ENCODE peak calls at places on chromosomes 5 and 9, in five cellular contexts. I, G, M, X and T are unnamed samples.

GRCh38 chr5:143870871-143871632 is 59.1 kb downstream of the HMHB1 start:
- DNase-seq in G (no peak), I (no peak), M (peak), X (no peak), T (peak)

GRCh38 chr9:34684816-34685215 is 6.3 kb downstream of the CCL19 start:
- DNase-seq in I (no peak), G (no peak), M (no peak), X (no peak), T (no peak)

GRCh38 chr5:44183312-44183711 is 205.9 kb downstream of the FGF10 start:
- DNase-seq in M (no peak), G (no peak), I (no peak), X (no peak), T (no peak)

GRCh38 chr5:7539571-7539970 is 143.6 kb downstream of the ADCY2 start:
- DNase-seq in M (no peak), X (no peak), G (no peak), I (no peak), T (no peak)

GRCh38 chr5:181259283-181259682 is 1.7 kb downstream of the TRIM52 start:
- DNase-seq in M (peak), G (no peak), X (no peak), I (no peak), T (no peak)

GRCh38 chr5:178624626-178625546 is 2.0 kb downstream of the CLK4 start:
- DNase-seq in M (peak), G (no peak), I (no peak), X (peak), T (no peak)

GRCh38 chr9:91571036-91571435 is 147.4 kb upstream of the NFIL3 start:
- DNase-seq in M (no peak), I (no peak), X (peak), G (no peak), T (no peak)

GRCh38 chr5:96614110-96614691 is 48.0 kb upstream of the CAST start:
- DNase-seq in I (peak), M (peak), X (peak), G (no peak), T (peak)

GRCh38 chr5:91307023-91307422 is 76.1 kb downstream of the ARRDC3 start:
- DNase-seq in X (peak), G (no peak), I (no peak), M (no peak), T (peak)

GRCh38 chr9:2216591-2216990 is 201.4 kb downstream of the SMARCA2 start:
- DNase-seq in G (no peak), M (peak), X (peak), I (no peak), T (peak)

GRCh38 chr5:151063136-151063544 is 17.7 kb downstream of the TNIP1 start:
- DNase-seq in X (peak), G (no peak), M (peak), I (no peak), T (peak)

GRCh38 chr5:26700759-26701384 is 337.5 kb downstream of the CDH9 start:
- DNase-seq in X (no peak), I (no peak), M (peak), G (no peak), T (peak)

GRCh38 chr5:179907570-179908324 is at the start of gene TBC1D9B:
- DNase-seq in I (peak), X (peak), G (peak), M (peak), T (peak)

GRCh38 chr5:175848676-175849075 is 22.7 kb upstream of the CPLX2 start:
- DNase-seq in I (no peak), X (no peak), G (no peak), M (no peak), T (no peak)

GRCh38 chr9:137878146-137878941 is 762 bp downstream of the CACNA1B start:
- DNase-seq in X (peak), I (peak), G (no peak), M (no peak), T (peak)

GRCh38 chr9:99859395-99859980 is 37.8 kb downstream of the NR4A3 start:
- DNase-seq in X (peak), G (no peak), M (peak), I (no peak), T (no peak)

GRCh38 chr9:124834586-124834985 is 18.7 kb upstream of the WDR38 start:
- DNase-seq in G (peak), M (peak), X (no peak), I (no peak), T (peak)

GRCh38 chr9:9102295-9102694 is 1302.7 kb upstream of the DMAC1 start:
- DNase-seq in G (no peak), I (no peak), M (no peak), X (no peak), T (no peak)

GRCh38 chr5:159324097-159324760 is 6.1 kb downstream of the IL12B start:
- DNase-seq in M (peak), X (peak), I (no peak), G (no peak), T (no peak)

GRCh38 chr9:97752274-97752673 is 55.1 kb upstream of the XPA start:
- DNase-seq in I (no peak), X (no peak), G (no peak), M (no peak), T (no peak)

GRCh38 chr9:17802249-17802857 is 223.5 kb downstream of the SH3GL2 start:
- DNase-seq in I (no peak), M (peak), X (peak), G (no peak), T (peak)

GRCh38 chr5:43042626-43043399 is 2.7 kb upstream of the ANXA2R start:
- DNase-seq in G (peak), M (peak), I (peak), X (peak), T (no peak)

GRCh38 chr5:119382167-119382566 is 26.3 kb downstream of the TNFAIP8 start:
- DNase-seq in M (no peak), G (no peak), I (no peak), X (no peak), T (no peak)

GRCh38 chr5:126806-127205 is 34.8 kb downstream of the PLEKHG4B start:
- DNase-seq in M (no peak), X (no peak), G (no peak), I (no peak), T (no peak)

GRCh38 chr5:84239509-84239908 is 145.2 kb downstream of the EDIL3 start:
- DNase-seq in M (peak), I (no peak), G (no peak), X (peak), T (peak)

GRCh38 chr5:160310140-160310909 is 2.0 kb downstream of the CCNJL start:
- DNase-seq in I (no peak), G (no peak), M (no peak), X (no peak), T (no peak)

GRCh38 chr5:95631991-95632675 is 12.2 kb downstream of the GPR150 start:
- DNase-seq in G (no peak), X (peak), M (peak), I (no peak), T (no peak)

GRCh38 chr5:168366124-168366523 is 74.7 kb downstream of the WWC1 start:
- DNase-seq in M (peak), G (no peak), I (no peak), X (peak), T (peak)

GRCh38 chr9:12719431-12719830 is 26.2 kb downstream of the TYRP1 start:
- DNase-seq in G (no peak), I (no peak), X (peak), M (peak), T (peak)

GRCh38 chr9:113636693-113637092 is 173.2 kb downstream of the RGS3 start:
- DNase-seq in M (no peak), G (no peak), I (no peak), X (no peak), T (no peak)

GRCh38 chr5:32339198-32339597 is 26.5 kb upstream of the MTMR12 start:
- DNase-seq in M (peak), G (no peak), I (no peak), X (peak), T (no peak)

GRCh38 chr5:87746891-87747366 is 334.2 kb upstream of the CCNH start:
- DNase-seq in M (peak), G (no peak), X (no peak), I (no peak), T (peak)

GRCh38 chr9:73264636-73265035 is 113.0 kb downstream of the ANXA1 start:
- DNase-seq in G (no peak), X (no peak), I (no peak), M (no peak), T (no peak)

GRCh38 chr5:133627180-133627579 is 14.8 kb upstream of the FSTL4 start:
- DNase-seq in M (no peak), G (no peak), X (no peak), I (no peak), T (no peak)

GRCh38 chr9:6194934-6195333 is 20.7 kb upstream of the IL33 start:
- DNase-seq in X (peak), G (no peak), M (peak), I (no peak), T (no peak)

GRCh38 chr9:110871736-110872135 is 166.5 kb downstream of the LPAR1 start:
- DNase-seq in G (no peak), X (no peak), M (no peak), I (no peak), T (no peak)

GRCh38 chr5:15601274-15601673 is 101.3 kb downstream of the FBXL7 start:
- DNase-seq in M (no peak), X (no peak), G (no peak), I (no peak), T (no peak)

GRCh38 chr9:25703826-25704357 is 25.6 kb upstream of the TUSC1 start:
- DNase-seq in X (peak), I (no peak), G (no peak), M (no peak), T (no peak)

GRCh38 chr5:80487829-80488708 is at the start of gene FAM151B:
- DNase-seq in X (peak), I (peak), M (peak), G (peak), T (peak)
- TF ChIP-seq CTCF in X (peak), I (peak), M (peak), G (peak), T (peak)

DNA sequence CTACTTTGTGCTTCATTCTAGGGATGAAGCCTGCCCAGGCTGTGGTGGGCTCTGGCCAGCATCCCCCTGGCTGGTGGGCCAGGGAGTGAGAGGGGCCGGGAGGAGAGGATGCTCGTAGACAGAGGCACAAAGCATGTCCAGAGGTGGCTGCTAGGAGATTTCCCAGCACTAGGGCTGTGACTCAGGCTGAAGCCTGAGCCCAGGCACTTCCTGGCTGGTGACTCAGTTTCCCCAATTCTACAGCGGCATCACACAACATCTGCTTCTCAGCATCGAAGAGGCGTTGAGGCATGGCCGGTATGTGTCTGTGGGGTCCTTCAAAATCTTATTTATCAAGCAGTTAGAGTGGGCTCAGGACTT is 55.6 kb downstream of the DUSP1 start:
- DNase-seq in G (no peak), X (no peak), M (no peak), I (no peak), T (no peak)
- H3K27ac ChIP-seq in G (peak), X (no peak), M (peak), I (peak), T (peak)

GRCh38 chr9:27726244-27727141 is 153.2 kb upstream of the C9orf72 start:
- DNase-seq in X (peak), G (no peak), M (peak), I (peak), T (peak)
- TF ChIP-seq CTCF in X (peak), G (peak), M (peak), I (peak), T (peak)

DNA sequence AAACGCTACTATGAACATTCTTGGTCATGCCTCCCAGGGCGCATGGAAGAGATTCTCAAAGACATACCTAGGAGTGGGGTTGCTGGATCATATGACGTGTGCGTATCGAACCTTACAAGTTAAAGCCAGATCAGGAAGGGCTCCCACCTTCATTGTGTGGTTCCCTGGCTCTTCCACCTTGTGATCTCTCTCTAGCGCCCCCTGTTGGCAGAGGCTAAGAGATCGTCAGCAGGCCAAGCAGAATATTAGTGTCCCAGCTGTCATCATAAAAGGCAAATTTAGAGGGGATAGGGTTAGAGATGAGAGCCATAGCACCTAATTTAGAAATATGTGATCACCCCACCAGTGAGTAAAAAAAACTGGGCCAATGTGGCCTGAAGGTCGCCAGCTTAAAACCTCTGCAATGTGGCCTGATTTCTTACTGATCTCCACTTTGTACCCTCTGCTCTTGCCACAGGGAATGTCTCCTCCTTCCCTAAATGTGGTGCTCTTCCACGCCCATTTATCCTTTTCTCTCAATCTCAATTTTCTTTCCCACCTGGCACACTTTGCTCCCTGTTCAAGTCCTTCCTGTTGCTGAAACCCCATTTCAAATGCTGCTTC is 91.7 kb upstream of the SHB start:
- DNase-seq in M (peak), X (peak), I (peak), G (no peak), T (peak)
- H3K27ac ChIP-seq in M (no peak), X (no peak), I (no peak), G (no peak), T (no peak)

GRCh38 chr9:4801156-4801555 is 8.4 kb downstream of the RCL1 start:
- DNase-seq in I (no peak), X (no peak), G (no peak), M (no peak), T (no peak)

GRCh38 chr9:4796530-4796929 is 3.8 kb downstream of the RCL1 start:
- DNase-seq in X (no peak), M (no peak), I (no peak), G (no peak), T (no peak)

GRCh38 chr9:4798281-4798680 is 5.5 kb downstream of the RCL1 start:
- DNase-seq in X (no peak), M (no peak), G (no peak), I (no peak), T (no peak)

GRCh38 chr9:4796988-4797956 is 4.5 kb downstream of the RCL1 start:
- DNase-seq in X (peak), G (no peak), I (no peak), M (peak), T (no peak)

GRCh38 chr9:4799775-4800174 is 7.0 kb downstream of the RCL1 start:
- DNase-seq in G (no peak), M (no peak), X (no peak), I (no peak), T (no peak)
- TF ChIP-seq CTCF in G (no peak), M (no peak), X (no peak), I (no peak), T (no peak)

DNA sequence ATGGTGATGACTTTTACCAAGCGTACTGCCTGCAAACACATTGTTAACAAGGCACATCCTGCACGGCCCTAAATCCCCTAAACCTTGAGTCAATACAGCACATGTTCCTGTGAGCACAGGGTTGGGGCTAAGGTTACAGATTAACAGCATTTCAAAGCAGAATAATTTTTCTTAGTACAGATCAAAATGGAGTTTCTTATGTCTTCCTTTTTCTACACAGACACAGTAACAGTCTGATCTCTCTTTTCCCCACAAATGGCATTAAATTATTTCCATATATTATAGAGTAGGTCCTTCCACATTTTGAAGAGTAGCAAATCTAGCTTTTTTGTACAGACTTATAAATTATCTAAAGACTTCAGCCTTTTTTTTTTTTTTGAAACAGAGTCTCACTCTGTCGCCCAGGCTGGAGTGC is 1.6 kb upstream of the TMEM141 start:
- DNase-seq in M (no peak), X (no peak), I (no peak), G (no peak), T (no peak)
- H3K27ac ChIP-seq in M (no peak), X (peak), I (peak), G (no peak), T (no peak)

GRCh38 chr5:10532421-10532820 is 31.4 kb upstream of the ANKRD33B start:
- DNase-seq in G (peak), I (no peak), X (no peak), M (no peak), T (no peak)
- TF ChIP-seq CTCF in G (no peak), I (no peak), X (no peak), M (no peak), T (no peak)

DNA sequence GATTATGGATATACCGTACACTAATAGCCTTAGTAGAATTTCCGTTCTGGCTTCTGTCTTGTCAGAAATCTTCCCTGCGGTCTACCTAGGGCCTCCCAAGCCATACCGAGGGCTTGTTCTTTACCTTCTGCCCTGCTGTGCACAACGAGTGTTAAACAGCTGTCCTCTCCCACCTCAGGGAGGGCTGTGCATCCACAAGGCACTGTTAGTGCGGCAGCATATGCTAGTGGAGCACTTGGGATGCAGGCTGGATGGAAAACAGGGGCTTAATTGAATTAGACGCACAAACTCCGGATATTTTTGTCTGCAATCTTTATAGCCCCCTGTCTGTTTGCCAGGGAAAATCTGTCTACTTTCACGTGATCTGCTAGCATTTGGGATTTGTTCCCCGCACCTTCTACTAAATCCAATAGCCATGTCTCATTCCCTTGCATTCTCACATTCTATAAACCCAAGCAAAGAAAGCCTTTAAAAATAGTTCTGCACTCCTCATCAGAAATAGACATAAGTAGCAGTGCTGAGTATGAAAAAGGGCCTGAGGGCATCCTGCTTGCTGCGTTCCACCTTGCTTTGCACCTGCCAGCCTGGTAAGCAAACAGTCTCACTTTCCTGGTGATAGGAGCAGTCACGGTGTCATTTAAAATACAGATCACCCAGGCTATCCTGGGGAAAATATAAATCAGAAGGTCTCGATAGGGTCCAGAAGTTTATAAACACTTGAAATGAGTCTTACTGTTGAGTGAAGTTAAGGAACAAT is 382.6 kb downstream of the RASEF start:
- DNase-seq in G (no peak), X (no peak), I (no peak), M (no peak), T (no peak)
- H3K27ac ChIP-seq in G (no peak), X (no peak), I (no peak), M (no peak), T (no peak)

GRCh38 chr9:123724211-123724831 is 205.6 kb downstream of the DENND1A start:
- DNase-seq in X (peak), I (no peak), M (no peak), G (no peak), T (no peak)
- TF ChIP-seq CTCF in X (peak), I (peak), M (no peak), G (peak), T (no peak)